ENCODE peak calls at places on chromosomes 12 and 14, in four cellular contexts. Q, W, D and H are unnamed samples. For H3K4me1, the result is how much of the 10 kb centered on the place peaks cover.

GRCh38 chr12:132143328-132144071 is 619 bp downstream of the DDX51 start:
- DNase-seq in Q (peak), W (peak), D (peak), H (no peak)

GRCh38 chr12:79302171-79302841 is 388.5 kb downstream of the PAWR start:
- DNase-seq in Q (no peak), D (no peak), W (no peak), H (no peak)

GRCh38 chr12:9773216-9773877 is 12.6 kb upstream of the CD69 start:
- DNase-seq in W (no peak), D (no peak), Q (no peak), H (no peak)

GRCh38 chr12:103441437-103442186 is 54.2 kb downstream of the C12orf42 start:
- DNase-seq in D (no peak), Q (no peak), W (no peak), H (no peak)

GRCh38 chr14:103871596-103872480 is 24.5 kb upstream of the PPP1R13B start:
- DNase-seq in Q (peak), D (peak), W (no peak), H (peak)

GRCh38 chr12:38838211-38838850 is 67.1 kb downstream of the CPNE8 start:
- DNase-seq in D (no peak), Q (no peak), W (no peak), H (no peak)

GRCh38 chr12:19666070-19666469 is 226.8 kb downstream of the AEBP2 start:
- DNase-seq in W (no peak), D (no peak), Q (no peak), H (no peak)

GRCh38 chr12:9668141-9669018 is 1.1 kb upstream of the CLEC2D start:
- DNase-seq in D (no peak), W (no peak), Q (no peak), H (no peak)

GRCh38 chr12:76945867-76946266 is 67.0 kb upstream of the CSRP2 start:
- DNase-seq in D (no peak), W (no peak), Q (no peak), H (no peak)

GRCh38 chr14:77106666-77107065 is 8.6 kb downstream of the CIPC start:
- DNase-seq in Q (no peak), W (no peak), D (no peak), H (no peak)

GRCh38 chr14:35078082-35078481 is 32.0 kb downstream of the FAM177A1 start:
- DNase-seq in D (no peak), Q (no peak), W (no peak), H (no peak)

GRCh38 chr12:31860401-31860800 is 98.8 kb upstream of the RESF1 start:
- DNase-seq in W (no peak), Q (no peak), D (no peak), H (no peak)

GRCh38 chr14:68967459-68967940 is 11.6 kb downstream of the ACTN1 start:
- DNase-seq in W (peak), D (no peak), Q (no peak), H (no peak)

GRCh38 chr12:269216-269615 is 6.6 kb upstream of the SLC6A13 start:
- DNase-seq in D (no peak), W (no peak), Q (no peak), H (no peak)

GRCh38 chr12:58775396-58775795 is 144.9 kb downstream of the LRIG3 start:
- DNase-seq in Q (no peak), D (no peak), W (no peak), H (no peak)

GRCh38 chr12:111953455-111953854 is 59.5 kb downstream of the TMEM116 start:
- DNase-seq in D (peak), Q (no peak), W (no peak), H (no peak)

GRCh38 chr14:76348898-76349297 is 27.0 kb upstream of the ESRRB start:
- DNase-seq in Q (peak), D (no peak), W (peak), H (no peak)

GRCh38 chr12:25806271-25806670 is 152.2 kb upstream of the RASSF8 start:
- DNase-seq in D (no peak), Q (no peak), W (no peak), H (no peak)

GRCh38 chr12:106284294-106285105 is 18.0 kb upstream of the TCP11L2 start:
- DNase-seq in Q (no peak), W (no peak), D (no peak), H (no peak)

GRCh38 chr12:77734489-77734888 is 96.2 kb upstream of the NAV3 start:
- DNase-seq in W (no peak), D (no peak), Q (no peak), H (no peak)

GRCh38 chr12:48854488-48854887 is 2.5 kb upstream of the DDX23 start:
- DNase-seq in D (no peak), Q (no peak), W (no peak), H (no peak)

GRCh38 chr12:48856379-48856778 is 4.4 kb upstream of the DDX23 start:
- DNase-seq in W (no peak), Q (no peak), D (no peak), H (no peak)

GRCh38 chr12:48851883-48852733 is at the start of gene DDX23:
- DNase-seq in Q (peak), W (peak), D (peak), H (peak)

GRCh38 chr12:48852734-48853168 is 788 bp upstream of the DDX23 start:
- DNase-seq in W (no peak), Q (no peak), D (no peak), H (no peak)

GRCh38 chr12:48853228-48853688 is 1.3 kb upstream of the DDX23 start:
- DNase-seq in W (peak), D (peak), Q (peak), H (peak)
- H3K4me3 ChIP-seq in W (no peak), D (no peak), Q (peak), H (peak)

GRCh38 chr12:16063728-16064127 is 152.6 kb downstream of the DERA start:
- DNase-seq in Q (no peak), W (no peak), D (no peak), H (no peak)
- H3K4me1 ChIP-seq in Q (under half), W (under half), D (under half), H (under half)

GRCh38 chr14:71783786-71784185 is 148.4 kb upstream of the RGS6 start:
- DNase-seq in D (no peak), Q (no peak), W (no peak), H (no peak)

GRCh38 chr14:71780075-71780474 is 152.2 kb upstream of the RGS6 start:
- DNase-seq in D (no peak), W (no peak), Q (no peak), H (no peak)

GRCh38 chr14:71783101-71783500 is 149.1 kb upstream of the RGS6 start:
- DNase-seq in Q (no peak), W (no peak), D (no peak), H (no peak)

GRCh38 chr14:71776463-71777359 is 155.5 kb upstream of the RGS6 start:
- DNase-seq in D (no peak), Q (no peak), W (no peak), H (no peak)

DNA sequence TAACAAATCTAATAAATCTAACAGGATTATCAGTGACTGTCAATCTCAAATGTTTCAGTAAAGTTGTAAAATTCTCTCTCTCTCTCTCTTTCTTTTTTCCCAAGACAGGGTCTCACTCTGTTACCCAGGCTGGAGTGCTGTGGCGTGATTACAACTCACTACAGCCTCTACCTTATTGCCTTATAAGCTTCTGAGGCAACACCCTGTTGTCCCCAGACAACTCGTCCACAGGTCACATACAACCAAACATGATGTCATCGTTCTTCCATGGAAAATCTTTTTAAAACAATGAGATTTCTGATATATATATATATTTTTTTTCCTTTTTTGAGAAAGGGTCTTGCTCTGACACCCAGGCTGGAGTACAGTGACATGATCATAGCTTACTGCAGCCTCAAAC is 151.4 kb upstream of the RGS6 start:
- DNase-seq in W (no peak), D (no peak), Q (no peak), H (no peak)
- H3K27ac ChIP-seq in W (no peak), D (no peak), Q (no peak), H (peak)

DNA sequence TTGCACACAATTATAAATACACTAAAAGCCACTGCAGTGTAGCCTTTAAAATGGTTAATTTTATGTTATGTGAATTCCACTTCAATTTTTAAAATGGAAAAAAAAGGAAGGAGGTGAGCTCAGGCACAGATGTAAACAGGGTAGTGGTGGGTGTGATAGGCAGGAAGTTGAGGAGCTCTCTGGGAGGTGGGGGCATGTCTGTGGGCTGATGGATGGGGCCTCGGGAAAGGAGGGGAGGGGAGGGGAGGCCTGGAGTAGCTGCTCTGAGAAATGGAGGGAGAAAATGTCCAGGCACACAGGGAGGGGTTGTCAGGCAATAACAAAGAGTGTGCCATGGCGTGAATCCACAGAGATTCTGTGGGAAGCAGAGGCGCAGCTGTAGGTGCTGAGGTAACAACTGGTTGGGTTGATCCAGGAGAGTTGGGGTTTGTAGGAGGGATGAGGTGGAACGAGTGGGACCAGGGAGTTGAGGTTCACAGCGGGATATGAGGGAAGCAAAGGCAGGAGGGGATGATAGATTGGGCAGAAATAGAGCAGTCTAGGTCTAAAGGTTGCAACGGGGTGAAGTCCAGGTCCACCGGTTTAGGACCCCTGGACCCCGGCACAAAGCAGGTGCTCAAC is 57.2 kb downstream of the LTBP2 start:
- DNase-seq in W (peak), D (no peak), Q (peak), H (no peak)
- H3K4me3 ChIP-seq in W (no peak), D (no peak), Q (no peak), H (no peak)

DNA sequence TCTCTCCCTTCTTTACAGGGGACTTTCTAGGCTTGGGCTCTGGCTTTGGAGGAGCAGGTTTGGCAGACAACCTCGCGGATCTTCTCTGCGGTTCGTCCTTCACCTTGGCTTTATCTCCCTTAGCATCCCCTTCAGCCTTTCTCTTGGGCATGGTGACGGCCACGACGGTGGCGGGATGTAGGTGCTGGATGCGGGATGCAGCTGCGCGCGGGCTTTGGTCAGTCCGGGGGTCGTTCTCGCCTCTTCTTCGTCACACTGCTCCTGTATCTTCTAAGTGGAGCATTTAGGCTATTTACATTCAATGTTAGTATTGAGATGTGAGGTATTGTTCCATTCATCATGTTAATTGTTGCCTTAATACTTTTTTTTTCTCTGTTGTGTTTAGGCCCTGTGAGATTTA is 217.2 kb upstream of the STXBP6 start:
- DNase-seq in D (no peak), W (no peak), Q (no peak), H (no peak)
- H3K4me1 ChIP-seq in D (under half), W (under half), Q (under half), H (under half)

GRCh38 chr12:12954878-12955625 is 3.1 kb upstream of the GPRC5D start:
- DNase-seq in W (no peak), Q (no peak), D (no peak), H (no peak)
- H3K27ac ChIP-seq in W (no peak), Q (no peak), D (peak), H (no peak)

DNA sequence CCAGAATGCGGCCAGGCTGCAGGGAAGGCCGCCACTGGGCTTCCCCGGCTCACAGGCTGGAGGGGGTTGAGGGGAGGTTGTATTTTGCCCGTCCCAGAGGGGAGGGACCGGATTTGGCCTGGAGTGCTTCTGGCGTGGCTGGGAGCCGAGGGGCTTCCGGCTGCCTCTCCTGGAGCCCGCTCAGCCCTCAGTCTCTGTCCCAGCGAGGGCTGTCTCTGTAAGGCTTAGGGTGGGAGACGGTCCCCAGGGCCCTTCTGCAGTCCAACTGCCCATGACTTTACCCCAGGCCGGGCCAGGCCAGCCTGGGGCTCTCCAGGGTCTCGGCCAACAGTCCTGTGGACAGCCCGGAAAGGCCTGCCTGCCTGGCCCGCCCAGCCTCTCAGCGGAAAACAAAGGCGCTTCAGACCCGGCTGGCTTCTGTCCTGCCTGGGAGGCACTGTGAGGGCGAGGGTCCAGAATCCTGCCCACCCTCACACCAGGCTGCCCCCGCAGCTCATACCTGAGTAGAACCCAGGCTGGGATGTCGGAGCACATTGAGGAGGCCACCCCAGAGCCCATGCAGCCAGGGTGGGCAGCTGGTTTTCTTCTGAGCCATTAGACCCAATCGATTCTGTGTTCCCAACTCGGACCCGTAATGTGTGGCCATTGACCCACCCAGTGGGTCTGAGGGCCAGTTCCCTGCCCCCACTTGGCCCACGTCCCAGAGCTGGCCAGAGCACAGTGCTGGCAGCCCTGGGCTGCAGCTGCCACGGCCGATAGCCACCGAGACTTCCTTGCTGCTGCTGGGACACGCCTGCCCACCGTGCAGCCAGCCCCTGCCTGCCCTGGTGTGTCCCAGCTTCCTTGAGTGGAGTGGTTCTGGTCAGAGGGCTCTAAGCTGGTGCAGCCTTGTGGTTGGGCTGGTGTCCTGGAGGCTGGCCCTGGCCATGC is 1.6 kb downstream of the CRIP2 start:
- DNase-seq in W (no peak), D (peak), Q (peak), H (peak)
- H3K4me3 ChIP-seq in W (peak), D (no peak), Q (peak), H (peak)

DNA sequence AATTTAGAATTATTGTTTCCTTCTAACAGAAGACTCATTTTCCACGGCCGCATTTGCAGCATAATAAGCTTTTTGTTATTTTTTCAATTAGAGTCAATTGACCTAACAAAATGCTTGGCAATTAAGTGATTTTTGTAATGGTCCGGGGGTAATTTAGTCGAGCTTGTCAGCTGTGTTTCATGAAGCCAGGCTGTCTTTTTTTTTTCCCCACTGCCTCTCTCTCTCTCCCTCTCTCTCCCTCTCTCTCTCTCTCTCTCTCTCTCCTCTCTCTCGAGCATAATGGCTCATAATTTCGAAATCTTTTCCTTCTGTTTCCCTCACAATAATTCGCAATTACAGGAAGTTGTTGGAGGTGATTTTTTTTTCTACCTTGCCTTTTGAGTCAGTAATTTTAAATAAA is 1134.4 kb downstream of the BCL11B start:
- DNase-seq in W (no peak), D (no peak), Q (no peak), H (no peak)
- H3K4me1 ChIP-seq in W (under half), D (under half), Q (under half), H (under half)

GRCh38 chr12:62606654-62607053 is 140.0 kb downstream of the MON2 start:
- DNase-seq in Q (no peak), D (no peak), W (no peak), H (no peak)
- H3K27ac ChIP-seq in Q (no peak), D (no peak), W (no peak), H (no peak)

DNA sequence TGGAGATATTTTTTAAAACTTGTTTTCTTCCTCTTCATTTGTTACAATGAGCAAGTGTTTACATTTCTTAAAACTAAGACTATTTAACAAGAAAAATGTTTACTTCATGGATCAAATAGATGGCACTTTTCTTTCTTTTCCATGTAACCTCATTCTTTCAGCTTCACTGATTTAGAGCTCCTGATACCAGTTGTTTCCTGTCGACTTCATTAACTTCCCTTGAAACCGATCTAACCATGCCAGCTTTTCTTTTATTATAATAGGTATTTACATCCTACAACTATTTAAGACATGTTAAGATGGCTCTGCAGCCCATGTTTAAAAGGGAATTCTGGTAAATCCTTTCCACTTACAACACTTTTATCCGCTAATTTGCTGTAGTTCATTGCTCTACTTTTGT is 107.3 kb upstream of the DCN start:
- DNase-seq in Q (no peak), W (no peak), D (no peak), H (no peak)
- H3K4me3 ChIP-seq in Q (no peak), W (no peak), D (no peak), H (no peak)